ENCODE peak calls at places on chromosomes 13 and 19, in seven cellular contexts. B is upper lobe of left lung, R is ascending aorta, H is PC-3, T is hepatocyte, E is psoas muscle, U is heart right ventricle. A is an unnamed sample. For H3K27me3, the result is how much of the 10 kb centered on the place peaks cover.

GRCh38 chr19:15672580-15673175 is at the start of gene CYP4F12:
- DNase-seq in B (peak), R (no peak), H (peak), T (peak), E (peak), U (peak), A (peak)

GRCh38 chr19:49579947-49580263 is 451 bp downstream of the NOSIP start:
- DNase-seq in B (no peak), R (no peak), H (no peak), T (no peak), E (no peak), U (no peak), A (no peak)

GRCh38 chr19:5503598-5503997 is 48.4 kb downstream of the ZNRF4 start:
- DNase-seq in B (no peak), R (no peak), H (peak), T (no peak), E (no peak), U (no peak), A (no peak)

GRCh38 chr13:50911051-50911690 is 1.6 kb downstream of the RNASEH2B start:
- DNase-seq in B (no peak), R (no peak), H (peak), T (no peak), E (no peak), U (no peak), A (peak)

GRCh38 chr13:20401958-20402856 is 123.5 kb downstream of the CRYL1 start:
- DNase-seq in B (peak), R (no peak), H (peak), T (no peak), E (no peak), U (no peak), A (no peak)

GRCh38 chr19:7636691-7637373 is at the start of gene STXBP2:
- DNase-seq in B (peak), R (peak), H (peak), T (peak), E (peak), U (no peak), A (peak)

GRCh38 chr13:64446372-64446771 is 2783.8 kb downstream of the PCDH9 start:
- DNase-seq in B (no peak), R (no peak), H (peak), T (peak), E (no peak), U (no peak), A (peak)

GRCh38 chr19:49718511-49718910 is 27.6 kb downstream of the CPT1C start:
- DNase-seq in B (no peak), R (no peak), H (no peak), T (no peak), E (no peak), U (no peak), A (no peak)

GRCh38 chr13:29754486-29754806 is 96.0 kb downstream of the UBL3 start:
- DNase-seq in B (no peak), R (no peak), H (peak), T (no peak), E (no peak), U (no peak), A (peak)

GRCh38 chr13:98454389-98454881 is 122.5 kb downstream of the STK24 start:
- DNase-seq in B (no peak), R (no peak), H (peak), T (no peak), E (no peak), U (no peak), A (peak)

GRCh38 chr19:10454267-10454666 is 33.9 kb downstream of the PDE4A start:
- DNase-seq in B (no peak), R (no peak), H (peak), T (no peak), E (no peak), U (no peak), A (peak)

GRCh38 chr19:19530423-19530804 is 1.7 kb downstream of the YJEFN3 start:
- DNase-seq in B (peak), R (no peak), H (no peak), T (no peak), E (no peak), U (no peak), A (no peak)

GRCh38 chr13:101575591-101575990 is 123.1 kb downstream of the ITGBL1 start:
- DNase-seq in B (no peak), R (no peak), H (peak), T (no peak), E (no peak), U (no peak), A (peak)

GRCh38 chr19:39224910-39225309 is 19.9 kb downstream of the IFNL3 start:
- DNase-seq in B (no peak), R (no peak), H (no peak), T (no peak), E (no peak), U (no peak), A (no peak)

GRCh38 chr13:85798999-85799646 is at the start of gene SLITRK6:
- DNase-seq in B (no peak), R (no peak), H (peak), T (peak), E (no peak), U (no peak), A (peak)

GRCh38 chr13:113084094-113084942 is 21.3 kb upstream of the F7 start:
- DNase-seq in B (peak), R (no peak), H (no peak), T (no peak), E (peak), U (no peak), A (no peak)

GRCh38 chr13:40313269-40314200 is 352.9 kb downstream of the FOXO1 start:
- DNase-seq in B (no peak), R (no peak), H (no peak), T (peak), E (no peak), U (peak), A (no peak)

GRCh38 chr19:13207237-13208130 is 57.3 kb downstream of the IER2 start:
- DNase-seq in B (peak), R (no peak), H (no peak), T (peak), E (peak), U (no peak), A (peak)

GRCh38 chr19:18807861-18808331 is 16.8 kb upstream of the COMP start:
- DNase-seq in B (no peak), R (no peak), H (no peak), T (peak), E (no peak), U (no peak), A (no peak)

GRCh38 chr13:21579754-21580316 is 24.1 kb downstream of the MICU2 start:
- DNase-seq in B (no peak), R (no peak), H (no peak), T (no peak), E (no peak), U (no peak), A (no peak)

GRCh38 chr19:45340232-45340898 is at the start of gene KLC3:
- DNase-seq in B (peak), R (no peak), H (peak), T (peak), E (no peak), U (no peak), A (no peak)

GRCh38 chr19:35935911-35936737 is at the start of gene LRFN3:
- DNase-seq in B (peak), R (no peak), H (peak), T (peak), E (peak), U (peak), A (peak)

GRCh38 chr13:112877066-112877465 is 91.9 kb upstream of the MCF2L start:
- DNase-seq in B (no peak), R (no peak), H (no peak), T (no peak), E (peak), U (no peak), A (no peak)

GRCh38 chr19:1081301-1082164 is 13.6 kb downstream of the POLR2E start:
- DNase-seq in B (peak), R (no peak), H (no peak), T (peak), E (no peak), U (no peak), A (no peak)

GRCh38 chr13:86051134-86052103 is 252.2 kb upstream of the SLITRK6 start:
- DNase-seq in B (no peak), R (no peak), H (peak), T (peak), E (no peak), U (no peak), A (no peak)

GRCh38 chr13:95603887-95604533 is 40.5 kb downstream of the DZIP1 start:
- DNase-seq in B (peak), R (no peak), H (peak), T (peak), E (no peak), U (no peak), A (no peak)

GRCh38 chr19:30073152-30074000 is 131.3 kb downstream of the URI1 start:
- DNase-seq in B (no peak), R (no peak), H (no peak), T (no peak), E (peak), U (no peak), A (no peak)

GRCh38 chr19:10052602-10053360 is 33.3 kb upstream of the SHFL start:
- DNase-seq in B (no peak), R (no peak), H (no peak), T (no peak), E (no peak), U (no peak), A (no peak)

GRCh38 chr13:52010890-52011689 is at the start of gene ATP7B:
- DNase-seq in B (peak), R (no peak), H (no peak), T (peak), E (peak), U (peak), A (peak)

GRCh38 chr13:21326155-21327030 is 132.7 kb downstream of the ZDHHC20 start:
- DNase-seq in B (peak), R (no peak), H (no peak), T (peak), E (no peak), U (no peak), A (no peak)

GRCh38 chr19:39444598-39445257 is 654 bp upstream of the SUPT5H start:
- DNase-seq in B (no peak), R (no peak), H (no peak), T (no peak), E (no peak), U (no peak), A (no peak)

GRCh38 chr13:99206226-99206625 is 5.6 kb downstream of the UBAC2 start:
- DNase-seq in B (no peak), R (no peak), H (no peak), T (no peak), E (no peak), U (no peak), A (no peak)

GRCh38 chr19:40549007-40549708 is 27.5 kb upstream of the SHKBP1 start:
- DNase-seq in B (peak), R (no peak), H (peak), T (peak), E (peak), U (peak), A (peak)

GRCh38 chr13:36619535-36619934 is 54.3 kb upstream of the SERTM1 start:
- DNase-seq in B (no peak), R (no peak), H (no peak), T (no peak), E (no peak), U (no peak), A (no peak)

GRCh38 chr19:44113784-44114390 is 688 bp downstream of the ZNF225 start:
- DNase-seq in B (no peak), R (no peak), H (no peak), T (no peak), E (no peak), U (peak), A (peak)

DNA sequence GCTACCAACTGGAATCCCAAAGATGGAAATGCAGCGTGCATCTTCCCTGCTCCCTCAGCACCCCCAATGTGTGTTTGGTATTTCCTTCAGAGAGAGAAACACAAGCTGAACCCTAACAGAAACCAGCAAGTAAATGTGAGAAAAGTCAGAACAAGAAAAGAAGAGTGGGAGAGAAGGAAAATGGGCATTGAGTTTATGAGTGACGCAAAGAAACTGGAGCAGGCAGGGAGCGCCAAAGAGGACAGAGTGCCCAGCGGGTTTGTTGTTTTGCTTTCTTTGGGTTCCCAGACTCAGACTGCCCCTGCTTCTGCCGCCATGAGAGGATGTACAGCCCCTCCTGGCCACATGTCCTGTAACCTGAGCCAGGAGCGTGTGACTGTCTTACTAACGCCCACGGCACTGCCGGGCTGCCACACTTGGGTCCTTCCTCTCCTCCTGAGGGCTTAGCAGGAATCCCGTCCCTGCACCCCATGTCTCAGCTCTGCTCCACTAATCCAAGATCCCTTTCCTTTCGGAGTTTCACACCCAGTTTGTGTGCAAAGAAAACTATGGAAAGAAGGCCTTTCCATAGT is 80.6 kb downstream of the GPR12 start:
- DNase-seq in B (peak), R (no peak), H (no peak), T (no peak), E (no peak), U (no peak), A (peak)
- TF ChIP-seq CTCF in B (no peak), R (no peak), H (no peak), T (no peak), E (no peak), U (no peak), A (no peak)

DNA sequence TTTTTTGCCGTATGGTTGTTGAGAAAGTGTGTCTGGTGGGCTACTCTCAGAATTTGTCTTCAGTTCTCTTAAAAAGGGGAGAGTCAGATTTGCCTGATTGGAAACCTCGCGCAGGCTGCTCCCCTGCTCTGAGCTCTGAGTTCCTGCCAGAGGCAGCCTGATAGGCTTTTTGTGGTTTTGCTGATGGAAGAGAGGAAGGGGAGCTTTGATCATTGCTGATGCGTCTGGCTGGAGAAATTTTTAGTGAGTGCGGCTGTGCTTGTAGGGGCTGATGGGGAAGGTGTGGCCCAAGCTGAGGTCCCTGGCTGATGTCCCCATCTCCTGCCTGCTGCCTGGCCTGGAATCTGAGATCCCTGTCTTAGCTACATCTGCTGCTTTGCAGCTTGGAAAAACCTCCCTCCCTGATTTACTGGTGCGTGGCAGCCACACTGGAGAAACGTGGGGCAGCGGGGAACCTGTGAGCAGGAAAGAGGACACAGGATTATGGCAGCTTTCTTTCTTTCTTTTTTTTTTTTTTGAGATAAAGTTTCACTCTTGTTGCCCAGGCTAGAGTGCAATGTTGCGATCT is 2.9 kb downstream of the CHST8 start:
- DNase-seq in B (no peak), R (no peak), H (no peak), T (no peak), E (no peak), U (no peak), A (no peak)
- H3K27me3 ChIP-seq in B (under half), R (under half), H (under half), T (half or more), E (under half), U (half or more), A (half or more)

GRCh38 chr19:52691737-52692136 is 43.1 kb downstream of the ZNF611 start:
- DNase-seq in B (no peak), R (no peak), H (no peak), T (no peak), E (no peak), U (no peak), A (no peak)

GRCh38 chr19:52689804-52690394 is 44.9 kb downstream of the ZNF611 start:
- DNase-seq in B (peak), R (no peak), H (no peak), T (peak), E (peak), U (peak), A (no peak)

GRCh38 chr19:52692431-52693008 is 42.3 kb downstream of the ZNF611 start:
- DNase-seq in B (no peak), R (no peak), H (no peak), T (no peak), E (no peak), U (no peak), A (no peak)

GRCh38 chr19:52691215-52691610 is 43.6 kb downstream of the ZNF611 start:
- DNase-seq in B (no peak), R (no peak), H (no peak), T (no peak), E (no peak), U (peak), A (no peak)

DNA sequence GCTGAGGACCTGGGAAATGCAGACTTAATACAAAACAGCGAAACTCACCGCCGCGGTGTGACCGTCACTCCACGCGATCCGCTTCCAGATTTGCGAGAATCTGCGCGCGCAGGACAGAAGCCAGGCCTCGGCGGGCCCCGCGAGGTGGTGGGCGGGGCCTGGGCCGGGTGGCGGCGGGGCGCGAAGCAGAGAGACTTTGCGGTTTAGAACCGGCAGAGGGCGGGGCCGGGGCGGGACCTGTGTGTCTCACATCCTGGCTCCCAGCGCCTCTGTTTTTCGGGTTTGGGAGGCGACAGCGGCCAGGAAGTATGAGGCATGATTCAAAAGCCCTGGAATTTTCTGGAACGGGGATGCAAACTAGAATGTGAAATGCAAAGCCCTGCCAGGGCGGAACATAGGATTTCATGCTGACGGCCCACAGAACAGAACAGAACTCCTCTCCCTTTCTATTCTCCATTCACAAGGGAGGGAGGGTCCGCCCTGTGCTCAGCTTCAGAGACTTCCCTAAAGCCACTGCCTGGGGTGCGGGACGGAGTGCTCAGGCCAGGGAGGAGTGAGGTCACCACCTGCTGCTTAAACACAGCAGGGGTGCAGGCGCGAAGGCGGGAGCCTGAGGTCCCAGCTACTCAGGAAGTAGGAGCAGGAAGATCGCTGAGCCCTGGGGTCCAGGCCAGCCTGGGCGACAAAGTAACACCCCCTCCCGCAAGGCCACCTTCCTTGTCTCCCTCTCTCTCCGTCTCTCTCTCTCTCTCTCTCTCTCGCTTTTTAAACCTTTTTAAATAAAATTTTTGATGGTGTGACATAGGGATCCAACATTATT is 44.2 kb downstream of the ZNF611 start:
- DNase-seq in B (peak), R (peak), H (peak), T (peak), E (peak), U (peak), A (peak)
- TF ChIP-seq CTCF in B (peak), R (peak), H (no peak), T (peak), E (peak), U (peak), A (no peak)

DNA sequence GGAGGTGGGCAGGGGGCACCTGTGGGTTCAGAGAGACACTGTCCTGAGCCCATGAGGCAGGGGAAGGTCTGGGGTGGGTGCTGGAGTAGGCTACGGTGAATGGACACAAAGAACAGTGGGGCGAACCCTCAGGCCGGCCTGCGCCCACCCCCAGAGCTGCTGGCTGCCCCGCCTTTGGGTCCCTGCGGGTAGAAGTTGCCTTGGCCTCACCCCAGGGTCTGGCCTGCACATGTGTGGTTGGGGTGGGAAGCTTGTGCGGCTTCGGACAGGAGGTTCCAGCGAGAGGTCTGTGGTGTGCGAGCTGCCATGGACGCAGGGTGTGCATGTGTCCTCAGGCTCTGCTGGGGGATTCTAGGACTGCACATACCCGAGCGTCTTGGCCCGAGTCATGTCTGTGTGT is 20.6 kb upstream of the POU2F2 start:
- DNase-seq in B (peak), R (no peak), H (no peak), T (no peak), E (no peak), U (no peak), A (no peak)
- H3K27me3 ChIP-seq in B (under half), R (under half), H (under half), T (under half), E (under half), U (half or more), A (under half)

A was measured in A673.